ENCODE peak calls at places on chromosomes 13 and 19, in eight cellular contexts. W is neural progenitor cell, S is PC-3, U is hepatocyte, F is GM23248, X is GM23338, P is HCT116, O is SK-N-SH. Y is an unnamed sample.
A peak's percentile ranks its signal among the peaks of the same experiment; 100 is the strongest.

GRCh38 chr19:13843104-13843921 is 33.6 kb upstream of the NANOS3 start:
- DNase-seq in W (peak; percentile 52), S (peak; percentile 92), U (peak; percentile 88), F (peak; percentile 76), X (peak; percentile 76), P (no peak), O (peak; percentile 58), Y (no peak)

GRCh38 chr19:55153652-55154264 is 3.8 kb downstream of the TNNI3 start:
- DNase-seq in W (no peak), S (no peak), U (no peak), F (no peak), X (no peak), P (no peak), O (no peak), Y (peak; percentile 73)

GRCh38 chr13:44899967-44900366 is 89.3 kb downstream of the NUFIP1 start:
- DNase-seq in W (no peak), S (peak; percentile 52), U (no peak), F (no peak), X (no peak), P (no peak), O (peak; percentile 43), Y (no peak)

GRCh38 chr13:33372251-33372919 is 86.8 kb upstream of the STARD13 start:
- DNase-seq in W (no peak), S (no peak), U (no peak), F (peak; percentile 43), X (no peak), P (no peak), O (no peak), Y (no peak)

GRCh38 chr13:107764012-107764411 is 451.3 kb downstream of the LIG4 start:
- DNase-seq in W (no peak), S (no peak), U (no peak), F (no peak), X (no peak), P (no peak), O (no peak), Y (no peak)

GRCh38 chr13:110012102-110012739 is 225.8 kb upstream of the IRS2 start:
- DNase-seq in W (no peak), S (peak; percentile 89), U (peak; percentile 31), F (peak; percentile 91), X (no peak), P (peak; percentile 60), O (no peak), Y (no peak)

GRCh38 chr13:98022210-98022609 is 68.7 kb downstream of the IPO5 start:
- DNase-seq in W (no peak), S (peak; percentile 78), U (no peak), F (peak; percentile 86), X (no peak), P (no peak), O (no peak), Y (no peak)

GRCh38 chr13:34294483-34295129 is 476.7 kb downstream of the RFC3 start:
- DNase-seq in W (peak; percentile 9), S (no peak), U (no peak), F (peak; percentile 37), X (no peak), P (no peak), O (no peak), Y (no peak)

GRCh38 chr19:10543420-10544241 is at the start of gene ATG4D:
- DNase-seq in W (peak; percentile 93), S (peak; percentile 81), U (peak; percentile 93), F (peak; percentile 89), X (peak; percentile 93), P (peak; percentile 56), O (peak; percentile 100), Y (peak; percentile 83)

GRCh38 chr19:44603201-44603945 is 10.0 kb upstream of the IGSF23 start:
- DNase-seq in W (no peak), S (peak; percentile 48), U (no peak), F (peak; percentile 95), X (no peak), P (no peak), O (no peak), Y (no peak)

GRCh38 chr19:3175761-3176714 is 2.5 kb upstream of the S1PR4 start:
- DNase-seq in W (no peak), S (peak; percentile 91), U (peak; percentile 48), F (peak; percentile 89), X (no peak), P (peak; percentile 65), O (no peak), Y (no peak)

GRCh38 chr19:2867025-2867991 is at the start of gene ZNF556:
- DNase-seq in W (no peak), S (peak; percentile 25), U (no peak), F (peak; percentile 12), X (peak; percentile 7), P (peak; percentile 16), O (peak; percentile 99), Y (peak; percentile 72)

GRCh38 chr19:18300930-18301717 is 19.7 kb upstream of the JUND start:
- DNase-seq in W (no peak), S (peak; percentile 51), U (peak; percentile 79), F (peak; percentile 90), X (no peak), P (no peak), O (no peak), Y (no peak)

GRCh38 chr19:29878973-29879654 is 62.9 kb upstream of the URI1 start:
- DNase-seq in W (peak; percentile 18), S (peak; percentile 59), U (no peak), F (peak; percentile 84), X (peak; percentile 50), P (peak; percentile 48), O (peak; percentile 91), Y (peak; percentile 16)

GRCh38 chr19:8611391-8611883 is 922 bp upstream of the ADAMTS10 start:
- DNase-seq in W (no peak), S (no peak), U (no peak), F (peak; percentile 25), X (peak; percentile 59), P (no peak), O (peak; percentile 52), Y (no peak)

GRCh38 chr19:4791183-4792018 is at the start of gene FEM1A:
- DNase-seq in W (peak; percentile 100), S (peak; percentile 100), U (peak; percentile 100), F (peak; percentile 100), X (peak; percentile 100), P (peak; percentile 100), O (peak; percentile 93), Y (peak; percentile 100)

GRCh38 chr13:101875717-101876393 is 423.4 kb downstream of the ITGBL1 start:
- DNase-seq in W (no peak), S (peak; percentile 92), U (peak; percentile 41), F (peak; percentile 12), X (no peak), P (no peak), O (no peak), Y (no peak)

GRCh38 chr13:113904411-113904810 is 40.5 kb upstream of the GAS6 start:
- DNase-seq in W (peak; percentile 75), S (peak; percentile 37), U (peak; percentile 72), F (peak; percentile 72), X (peak; percentile 73), P (no peak), O (no peak), Y (no peak)

GRCh38 chr19:10146142-10146541 is 26.4 kb upstream of the EIF3G start:
- DNase-seq in W (no peak), S (no peak), U (no peak), F (no peak), X (no peak), P (no peak), O (no peak), Y (no peak)

GRCh38 chr19:36136975-36137686 is 2.7 kb upstream of the CAPNS1 start:
- DNase-seq in W (no peak), S (peak; percentile 91), U (no peak), F (peak; percentile 89), X (no peak), P (peak; percentile 77), O (no peak), Y (no peak)

GRCh38 chr13:21152251-21152899 is 24.0 kb downstream of the SKA3 start:
- DNase-seq in W (peak; percentile 14), S (no peak), U (no peak), F (no peak), X (peak; percentile 48), P (no peak), O (no peak), Y (no peak)

GRCh38 chr13:36432106-36432544 is at the start of gene CCNA1:
- DNase-seq in W (peak; percentile 92), S (peak; percentile 46), U (peak; percentile 30), F (peak; percentile 21), X (peak; percentile 97), P (no peak), O (peak; percentile 83), Y (no peak)

GRCh38 chr19:49497790-49498106 is 1.5 kb downstream of the RPS11 start:
- DNase-seq in W (no peak), S (no peak), U (peak; percentile 5), F (no peak), X (no peak), P (no peak), O (no peak), Y (no peak)
- TF ChIP-seq EZH2phosphoT487 in W (no peak), S (no peak), U (no peak), F (no peak), X (no peak), P (no peak), O (no peak), Y (no peak)

GRCh38 chr13:73505487-73505886 is 446.7 kb downstream of the KLF5 start:
- DNase-seq in W (no peak), S (no peak), U (no peak), F (no peak), X (no peak), P (no peak), O (no peak), Y (no peak)
- H3K27ac ChIP-seq in W (no peak overlapping the region), S (no peak overlapping the region), U (no peak overlapping the region), F (no peak overlapping the region), X (no peak overlapping the region), P (no peak overlapping the region), O (no peak overlapping the region), Y (no peak overlapping the region)

GRCh38 chr19:58045411-58046050 is 11.7 kb downstream of the ZSCAN1 start:
- DNase-seq in W (no peak), S (no peak), U (no peak), F (no peak), X (no peak), P (no peak), O (no peak), Y (no peak)

GRCh38 chr19:58044391-58044790 is 10.6 kb downstream of the ZSCAN1 start:
- DNase-seq in W (no peak), S (no peak), U (no peak), F (no peak), X (no peak), P (no peak), O (no peak), Y (no peak)

GRCh38 chr19:58040751-58041525 is 7.1 kb downstream of the ZSCAN1 start:
- DNase-seq in W (no peak), S (no peak), U (no peak), F (no peak), X (no peak), P (no peak), O (no peak), Y (no peak)

GRCh38 chr19:58044886-58045285 is 11.1 kb downstream of the ZSCAN1 start:
- DNase-seq in W (no peak), S (no peak), U (no peak), F (no peak), X (no peak), P (no peak), O (no peak), Y (no peak)

GRCh38 chr19:58042709-58043340 is 9.0 kb downstream of the ZSCAN1 start:
- DNase-seq in W (peak; percentile 51), S (no peak), U (no peak), F (no peak), X (peak; percentile 94), P (no peak), O (no peak), Y (no peak)
- TF ChIP-seq EZH2phosphoT487 in W (no peak), S (no peak), U (no peak), F (no peak), X (no peak), P (no peak), O (no peak), Y (no peak)

GRCh38 chr19:12786950-12787349 is 4.3 kb upstream of the JUNB start:
- DNase-seq in W (no peak), S (no peak), U (no peak), F (no peak), X (no peak), P (no peak), O (no peak), Y (no peak)
- H3K27ac ChIP-seq in W (no peak overlapping the region), S (peak overlapping the region; percentile 72), U (peak overlapping the region; percentile 99), F (no peak overlapping the region), X (no peak overlapping the region), P (peak overlapping the region; percentile 89), O (peak overlapping the region; percentile 98), Y (no peak overlapping the region)